ENCODE peak calls at places on chromosomes 12 and 14, in five cellular contexts. One of them, this sample, is unnamed.
A peak's percentile ranks its signal among the peaks of the same experiment; 100 is the strongest.

GRCh38 chr12:4355843-4356327 is 23.6 kb downstream of the FGF23 start:
- DNase-seq in MM.1S: peak; percentile 49
- DNase-seq in right cardiac atrium: peak; percentile 58
- DNase-seq in pancreas: no peak
- DNase-seq in sigmoid colon: no peak
- DNase-seq in this sample: peak; percentile 67

GRCh38 chr12:75694891-75695290 is 183.5 kb upstream of the KRR1 start:
- DNase-seq in sigmoid colon: no peak
- DNase-seq in right cardiac atrium: no peak
- DNase-seq in MM.1S: no peak
- DNase-seq in pancreas: no peak
- DNase-seq in this sample: no peak

GRCh38 chr14:105281354-105282097 is 19.3 kb downstream of the BRF1 start:
- DNase-seq in sigmoid colon: no peak
- DNase-seq in right cardiac atrium: no peak
- DNase-seq in MM.1S: no peak
- DNase-seq in pancreas: no peak
- DNase-seq in this sample: no peak

GRCh38 chr12:12819752-12820311 is 6.7 kb downstream of the DDX47 start:
- DNase-seq in MM.1S: no peak
- DNase-seq in sigmoid colon: no peak
- DNase-seq in right cardiac atrium: no peak
- DNase-seq in pancreas: no peak
- DNase-seq in this sample: peak; percentile 64

GRCh38 chr12:94073441-94074051 is 74.8 kb upstream of the PLXNC1 start:
- DNase-seq in MM.1S: no peak
- DNase-seq in sigmoid colon: peak; percentile 71
- DNase-seq in right cardiac atrium: peak; percentile 60
- DNase-seq in pancreas: no peak
- DNase-seq in this sample: no peak

GRCh38 chr12:10190558-10191388 is 11.9 kb downstream of the TMEM52B start:
- DNase-seq in MM.1S: peak; percentile 73
- DNase-seq in right cardiac atrium: peak; percentile 72
- DNase-seq in pancreas: no peak
- DNase-seq in sigmoid colon: peak; percentile 79
- DNase-seq in this sample: peak; percentile 81

GRCh38 chr12:48078901-48079300 is 27.0 kb downstream of the SENP1 start:
- DNase-seq in pancreas: no peak
- DNase-seq in sigmoid colon: no peak
- DNase-seq in MM.1S: no peak
- DNase-seq in right cardiac atrium: no peak
- DNase-seq in this sample: no peak

GRCh38 chr12:64028541-64028940 is 184.0 kb downstream of the SRGAP1 start:
- DNase-seq in sigmoid colon: no peak
- DNase-seq in pancreas: no peak
- DNase-seq in MM.1S: no peak
- DNase-seq in right cardiac atrium: no peak
- DNase-seq in this sample: no peak

GRCh38 chr12:98533723-98534251 is 18.4 kb downstream of the TMPO start:
- DNase-seq in sigmoid colon: no peak
- DNase-seq in pancreas: no peak
- DNase-seq in right cardiac atrium: no peak
- DNase-seq in MM.1S: no peak
- DNase-seq in this sample: peak; percentile 47

GRCh38 chr14:29821665-29822429 is 105.8 kb downstream of the PRKD1 start:
- DNase-seq in right cardiac atrium: no peak
- DNase-seq in sigmoid colon: no peak
- DNase-seq in MM.1S: no peak
- DNase-seq in pancreas: no peak
- DNase-seq in this sample: no peak

GRCh38 chr12:51863921-51864700 is 15.6 kb upstream of the FIGNL2 start:
- DNase-seq in sigmoid colon: no peak
- DNase-seq in MM.1S: no peak
- DNase-seq in right cardiac atrium: peak; percentile 72
- DNase-seq in pancreas: no peak
- DNase-seq in this sample: peak; percentile 91

DNA sequence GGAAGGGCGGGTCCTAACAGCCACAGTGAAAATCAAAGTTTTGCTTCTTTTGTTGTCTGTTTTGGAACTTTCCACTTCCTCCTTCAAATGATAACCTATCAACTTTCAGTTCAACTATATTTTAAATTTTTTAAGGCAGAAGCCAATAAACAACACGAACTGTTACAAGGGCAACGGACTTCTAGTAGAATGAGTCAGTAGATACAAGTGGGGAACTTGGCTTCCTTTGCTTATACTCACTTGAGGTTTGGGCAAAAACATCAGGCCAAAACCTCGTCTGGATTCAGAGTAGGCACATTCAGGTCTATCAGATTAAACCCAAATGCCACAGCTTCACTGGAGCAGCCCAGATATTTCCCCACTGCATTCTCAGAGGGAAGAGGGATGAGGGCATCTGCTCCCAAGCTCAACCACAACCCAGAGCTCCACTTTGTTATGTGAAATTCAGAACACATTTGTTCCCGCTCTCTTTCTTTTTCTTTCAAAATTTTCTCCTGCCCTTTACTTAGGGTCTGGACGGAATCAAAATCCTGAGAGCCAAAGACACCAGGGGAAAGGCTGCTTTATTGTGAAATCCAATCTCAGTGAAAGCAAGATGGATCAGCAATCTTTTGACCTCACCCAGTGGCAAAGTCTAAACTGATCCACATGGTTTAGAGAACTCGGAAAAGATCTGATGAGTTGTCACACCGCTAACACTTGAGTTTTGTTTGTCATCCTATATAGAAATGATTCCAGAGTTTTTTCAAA is 152.5 kb upstream of the BTG1 start:
- DNase-seq in right cardiac atrium: no peak
- DNase-seq in pancreas: no peak
- DNase-seq in sigmoid colon: no peak
- DNase-seq in MM.1S: no peak
- DNase-seq in this sample: no peak
- H3K4me3 ChIP-seq in right cardiac atrium: no peak overlapping the region
- H3K4me3 ChIP-seq in pancreas: no peak overlapping the region
- H3K4me3 ChIP-seq in sigmoid colon: no peak overlapping the region
- H3K4me3 ChIP-seq in MM.1S: no peak overlapping the region
- H3K4me3 ChIP-seq in this sample: no peak overlapping the region

GRCh38 chr14:59347915-59348314 is 117.3 kb downstream of the GPR135 start:
- DNase-seq in MM.1S: no peak
- DNase-seq in pancreas: no peak
- DNase-seq in sigmoid colon: no peak
- DNase-seq in right cardiac atrium: no peak
- DNase-seq in this sample: peak; percentile 25
- H3K4me1 ChIP-seq in MM.1S: no peaks in the 10 kb centered on the region
- H3K4me1 ChIP-seq in pancreas: no peaks in the 10 kb centered on the region
- H3K4me1 ChIP-seq in sigmoid colon: peaks cover 67% of the 10 kb centered on the region
- H3K4me1 ChIP-seq in right cardiac atrium: peaks cover 11% of the 10 kb centered on the region
- H3K4me1 ChIP-seq in this sample: peaks cover 12% of the 10 kb centered on the region

GRCh38 chr14:28774764-28775738 is 8.5 kb downstream of the FOXG1 start:
- DNase-seq in pancreas: no peak
- DNase-seq in right cardiac atrium: no peak
- DNase-seq in sigmoid colon: no peak
- DNase-seq in MM.1S: no peak
- DNase-seq in this sample: no peak

GRCh38 chr14:28772613-28773012 is 6.0 kb downstream of the FOXG1 start:
- DNase-seq in right cardiac atrium: no peak
- DNase-seq in sigmoid colon: no peak
- DNase-seq in MM.1S: no peak
- DNase-seq in pancreas: no peak
- DNase-seq in this sample: no peak

GRCh38 chr14:28773917-28774691 is 7.5 kb downstream of the FOXG1 start:
- DNase-seq in sigmoid colon: no peak
- DNase-seq in MM.1S: no peak
- DNase-seq in pancreas: peak; percentile 43
- DNase-seq in right cardiac atrium: no peak
- DNase-seq in this sample: no peak

GRCh38 chr14:28771168-28771567 is 4.6 kb downstream of the FOXG1 start:
- DNase-seq in MM.1S: no peak
- DNase-seq in sigmoid colon: no peak
- DNase-seq in pancreas: no peak
- DNase-seq in right cardiac atrium: no peak
- DNase-seq in this sample: no peak

DNA sequence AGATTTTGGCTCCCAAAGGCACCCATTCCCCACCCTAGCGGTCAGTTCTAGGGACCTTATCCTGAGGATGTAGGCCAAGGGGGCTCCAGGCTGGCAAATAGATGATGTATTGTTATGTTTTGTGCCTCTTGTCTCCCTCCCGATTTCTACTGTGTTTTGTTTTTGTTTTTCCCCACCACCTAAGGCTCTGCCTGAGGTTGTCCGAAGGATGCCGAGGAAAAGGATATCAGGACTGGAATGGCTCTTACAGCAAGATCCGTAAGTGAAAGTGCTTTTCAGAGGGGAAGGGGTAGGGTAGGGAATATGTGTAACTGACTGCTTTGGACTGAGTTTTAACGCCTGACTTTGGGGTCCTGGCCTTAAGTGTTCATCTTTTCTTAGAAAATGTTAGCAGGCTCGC is 6.6 kb downstream of the FOXG1 start:
- DNase-seq in sigmoid colon: no peak
- DNase-seq in MM.1S: no peak
- DNase-seq in right cardiac atrium: no peak
- DNase-seq in pancreas: no peak
- DNase-seq in this sample: no peak
- H3K4me3 ChIP-seq in sigmoid colon: no peak overlapping the region
- H3K4me3 ChIP-seq in MM.1S: no peak overlapping the region
- H3K4me3 ChIP-seq in right cardiac atrium: no peak overlapping the region
- H3K4me3 ChIP-seq in pancreas: no peak overlapping the region
- H3K4me3 ChIP-seq in this sample: no peak overlapping the region

DNA sequence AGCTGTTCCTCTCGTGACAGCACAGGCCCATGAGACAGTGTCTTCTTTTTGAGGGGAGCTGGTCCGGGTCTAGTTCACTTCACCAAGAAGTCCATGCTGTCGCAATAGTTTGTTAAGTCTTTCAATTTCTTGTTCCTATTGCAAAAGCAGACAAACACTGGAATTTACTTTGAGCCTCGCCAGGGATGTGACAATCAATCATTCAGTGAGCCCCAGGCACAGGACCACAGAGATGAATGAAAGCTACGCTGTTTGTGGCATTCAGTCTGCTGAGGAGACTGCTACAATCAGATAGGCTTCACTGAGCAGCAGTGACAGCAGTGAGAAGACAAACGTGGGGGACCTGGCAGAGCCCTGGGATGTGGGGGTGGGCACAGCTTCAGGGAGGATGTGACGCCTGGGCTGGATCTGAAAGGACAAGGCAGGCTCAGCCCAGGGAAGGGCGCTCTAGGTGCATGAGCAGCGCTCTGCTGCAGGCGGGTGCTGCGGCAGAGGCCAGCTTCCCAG is 35.5 kb downstream of the TCTN1 start:
- DNase-seq in sigmoid colon: no peak
- DNase-seq in right cardiac atrium: no peak
- DNase-seq in pancreas: no peak
- DNase-seq in MM.1S: no peak
- DNase-seq in this sample: no peak
- H3K4me1 ChIP-seq in sigmoid colon: no peaks in the 10 kb centered on the region
- H3K4me1 ChIP-seq in right cardiac atrium: no peaks in the 10 kb centered on the region
- H3K4me1 ChIP-seq in pancreas: no peaks in the 10 kb centered on the region
- H3K4me1 ChIP-seq in MM.1S: peaks cover 21% of the 10 kb centered on the region
- H3K4me1 ChIP-seq in this sample: no peaks in the 10 kb centered on the region

DNA sequence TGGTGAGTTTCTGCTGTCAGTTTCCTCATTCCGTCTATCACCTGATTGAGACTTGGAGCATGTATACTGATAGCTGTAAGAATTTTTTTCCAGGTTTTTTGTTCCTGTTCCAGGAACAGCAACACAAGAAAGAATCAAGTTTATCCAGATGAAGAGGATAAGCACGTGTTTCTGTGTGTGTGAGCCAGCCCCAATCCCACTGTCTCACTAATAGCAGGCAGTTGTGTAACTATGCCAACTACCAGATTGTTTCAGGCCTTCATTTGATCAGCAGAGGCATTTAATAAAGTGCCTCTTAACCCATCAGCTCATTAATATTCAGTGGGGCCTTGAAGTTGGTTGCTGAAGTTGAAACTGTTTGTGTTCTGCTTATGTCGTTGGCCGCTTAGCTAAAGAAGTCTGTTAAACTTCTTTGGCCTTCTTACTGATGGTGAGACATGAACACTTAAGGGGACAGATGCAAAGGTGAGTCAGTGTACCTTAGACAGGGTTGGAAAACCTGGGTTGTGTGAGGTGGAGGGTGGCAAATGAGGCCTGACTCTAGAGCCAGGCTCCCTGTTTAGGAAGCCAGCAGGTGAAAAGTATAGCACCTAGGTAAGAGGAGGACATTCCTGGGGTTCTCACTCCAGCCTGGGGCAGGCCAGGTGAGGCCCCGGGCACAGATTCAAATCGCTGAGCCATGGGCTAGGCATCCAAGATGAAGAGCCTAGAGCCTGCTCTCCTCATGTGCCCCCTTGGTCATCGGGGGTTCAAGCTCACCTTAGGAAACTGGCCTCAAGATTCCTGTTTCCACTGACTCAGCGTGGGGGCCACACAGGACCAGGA is 3.7 kb downstream of the ANKRD13A start:
- DNase-seq in MM.1S: no peak
- DNase-seq in pancreas: no peak
- DNase-seq in sigmoid colon: no peak
- DNase-seq in right cardiac atrium: no peak
- DNase-seq in this sample: no peak
- H3K4me3 ChIP-seq in MM.1S: no peak overlapping the region
- H3K4me3 ChIP-seq in pancreas: no peak overlapping the region
- H3K4me3 ChIP-seq in sigmoid colon: no peak overlapping the region
- H3K4me3 ChIP-seq in right cardiac atrium: no peak overlapping the region
- H3K4me3 ChIP-seq in this sample: no peak overlapping the region

DNA sequence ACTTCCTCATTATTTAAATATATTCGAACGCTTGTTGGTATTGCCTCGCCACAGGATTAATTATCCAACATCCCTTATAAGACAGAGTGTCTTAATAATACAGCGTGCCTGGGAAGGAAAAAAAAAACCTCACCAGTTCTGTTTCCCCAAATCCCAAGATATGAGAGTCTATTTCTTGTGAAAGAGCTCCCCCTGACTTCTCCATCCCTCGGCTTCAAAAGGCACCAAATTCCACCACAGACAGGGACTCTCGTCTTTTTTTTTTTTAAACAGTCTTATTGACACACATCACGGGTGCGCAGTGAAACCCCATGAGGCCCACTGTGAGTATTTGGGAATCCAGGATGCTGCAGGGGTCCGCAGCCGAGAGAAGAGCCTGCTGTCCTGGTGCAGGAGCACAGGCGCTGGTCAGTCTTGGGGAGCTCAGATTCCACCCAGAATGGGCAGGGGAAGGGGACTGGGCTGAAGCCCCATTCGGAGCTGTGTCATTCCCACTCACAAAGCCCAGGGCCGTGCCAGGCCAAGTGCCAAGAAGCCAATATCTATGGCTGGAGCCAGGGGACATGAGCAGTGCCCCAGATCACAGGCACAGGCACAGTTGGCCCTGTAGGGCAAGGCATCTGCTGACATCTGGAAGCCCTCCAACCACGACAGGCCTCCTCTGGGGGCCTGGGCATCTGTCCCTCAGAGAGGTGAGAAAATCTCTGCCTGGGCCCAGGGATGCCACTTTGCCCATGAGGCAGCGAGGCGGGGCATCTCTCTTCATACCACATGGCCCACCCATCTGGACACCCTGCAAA is 71.9 kb downstream of the BCL11B start:
- DNase-seq in right cardiac atrium: no peak
- DNase-seq in sigmoid colon: no peak
- DNase-seq in pancreas: no peak
- DNase-seq in MM.1S: no peak
- DNase-seq in this sample: no peak
- H3K4me1 ChIP-seq in right cardiac atrium: no peaks in the 10 kb centered on the region
- H3K4me1 ChIP-seq in sigmoid colon: no peaks in the 10 kb centered on the region
- H3K4me1 ChIP-seq in pancreas: no peaks in the 10 kb centered on the region
- H3K4me1 ChIP-seq in MM.1S: no peaks in the 10 kb centered on the region
- H3K4me1 ChIP-seq in this sample: no peaks in the 10 kb centered on the region

This sample was measured in Caco-2.